ENCODE peak calls at places on chromosomes 3 and 15, in seven cellular contexts. One of them, this sample, is unnamed.

GRCh38 chr3:198107840-198108734 is 148.1 kb downstream of the LMLN start:
- DNase-seq in mucosa of descending colon: no peak
- DNase-seq in activated T-cell treated with anti-CD3 and anti-CD28 coated beads for 4 hours: no peak
- DNase-seq in stimulated activated CD8-positive, alpha-beta memory T cell treated with anti-CD3 and anti-CD28 coated beads, Interleukin-15, amount 100 ng/mL, for 24 hours: no peak
- DNase-seq in SHP77: no peak
- DNase-seq in NCI-H774: no peak
- DNase-seq in DMS153: no peak
- DNase-seq in this sample: no peak

GRCh38 chr3:183613366-183614293 is 21.8 kb upstream of the KLHL24 start:
- DNase-seq in SHP77: no peak
- DNase-seq in stimulated activated CD8-positive, alpha-beta memory T cell treated with anti-CD3 and anti-CD28 coated beads, Interleukin-15, amount 100 ng/mL, for 24 hours: no peak
- DNase-seq in NCI-H774: no peak
- DNase-seq in mucosa of descending colon: no peak
- DNase-seq in activated T-cell treated with anti-CD3 and anti-CD28 coated beads for 4 hours: no peak
- DNase-seq in DMS153: no peak
- DNase-seq in this sample: no peak

GRCh38 chr3:127762077-127762786 is 60.1 kb downstream of the MGLL start:
- DNase-seq in activated T-cell treated with anti-CD3 and anti-CD28 coated beads for 4 hours: no peak
- DNase-seq in stimulated activated CD8-positive, alpha-beta memory T cell treated with anti-CD3 and anti-CD28 coated beads, Interleukin-15, amount 100 ng/mL, for 24 hours: no peak
- DNase-seq in mucosa of descending colon: no peak
- DNase-seq in DMS153: peak
- DNase-seq in NCI-H774: no peak
- DNase-seq in SHP77: no peak
- DNase-seq in this sample: no peak

GRCh38 chr3:30644615-30645014 is 38.2 kb downstream of the TGFBR2 start:
- DNase-seq in DMS153: no peak
- DNase-seq in stimulated activated CD8-positive, alpha-beta memory T cell treated with anti-CD3 and anti-CD28 coated beads, Interleukin-15, amount 100 ng/mL, for 24 hours: no peak
- DNase-seq in NCI-H774: no peak
- DNase-seq in mucosa of descending colon: no peak
- DNase-seq in activated T-cell treated with anti-CD3 and anti-CD28 coated beads for 4 hours: peak
- DNase-seq in SHP77: no peak
- DNase-seq in this sample: no peak

GRCh38 chr3:117624424-117624823 is 914.8 kb downstream of the TUSC7 start:
- DNase-seq in activated T-cell treated with anti-CD3 and anti-CD28 coated beads for 4 hours: no peak
- DNase-seq in stimulated activated CD8-positive, alpha-beta memory T cell treated with anti-CD3 and anti-CD28 coated beads, Interleukin-15, amount 100 ng/mL, for 24 hours: no peak
- DNase-seq in DMS153: no peak
- DNase-seq in mucosa of descending colon: no peak
- DNase-seq in SHP77: no peak
- DNase-seq in NCI-H774: no peak
- DNase-seq in this sample: no peak

GRCh38 chr3:44098666-44099065 is 143.0 kb upstream of the TOPAZ1 start:
- DNase-seq in NCI-H774: no peak
- DNase-seq in activated T-cell treated with anti-CD3 and anti-CD28 coated beads for 4 hours: no peak
- DNase-seq in DMS153: no peak
- DNase-seq in SHP77: no peak
- DNase-seq in stimulated activated CD8-positive, alpha-beta memory T cell treated with anti-CD3 and anti-CD28 coated beads, Interleukin-15, amount 100 ng/mL, for 24 hours: no peak
- DNase-seq in mucosa of descending colon: no peak
- DNase-seq in this sample: no peak

GRCh38 chr3:184008161-184008560 is 9.5 kb downstream of the ABCC5 start:
- DNase-seq in mucosa of descending colon: no peak
- DNase-seq in activated T-cell treated with anti-CD3 and anti-CD28 coated beads for 4 hours: no peak
- DNase-seq in SHP77: no peak
- DNase-seq in NCI-H774: no peak
- DNase-seq in DMS153: no peak
- DNase-seq in stimulated activated CD8-positive, alpha-beta memory T cell treated with anti-CD3 and anti-CD28 coated beads, Interleukin-15, amount 100 ng/mL, for 24 hours: no peak
- DNase-seq in this sample: no peak

GRCh38 chr3:48402281-48402732 is 27.6 kb downstream of the PLXNB1 start:
- DNase-seq in stimulated activated CD8-positive, alpha-beta memory T cell treated with anti-CD3 and anti-CD28 coated beads, Interleukin-15, amount 100 ng/mL, for 24 hours: no peak
- DNase-seq in DMS153: no peak
- DNase-seq in SHP77: no peak
- DNase-seq in mucosa of descending colon: peak
- DNase-seq in NCI-H774: no peak
- DNase-seq in activated T-cell treated with anti-CD3 and anti-CD28 coated beads for 4 hours: no peak
- DNase-seq in this sample: peak

GRCh38 chr3:44476181-44476599 is 1.3 kb downstream of the ZNF445 start:
- DNase-seq in NCI-H774: no peak
- DNase-seq in activated T-cell treated with anti-CD3 and anti-CD28 coated beads for 4 hours: no peak
- DNase-seq in SHP77: no peak
- DNase-seq in stimulated activated CD8-positive, alpha-beta memory T cell treated with anti-CD3 and anti-CD28 coated beads, Interleukin-15, amount 100 ng/mL, for 24 hours: no peak
- DNase-seq in mucosa of descending colon: no peak
- DNase-seq in DMS153: no peak
- DNase-seq in this sample: no peak

GRCh38 chr3:78153973-78154372 is 1114.1 kb downstream of the ROBO2 start:
- DNase-seq in mucosa of descending colon: no peak
- DNase-seq in activated T-cell treated with anti-CD3 and anti-CD28 coated beads for 4 hours: no peak
- DNase-seq in stimulated activated CD8-positive, alpha-beta memory T cell treated with anti-CD3 and anti-CD28 coated beads, Interleukin-15, amount 100 ng/mL, for 24 hours: no peak
- DNase-seq in DMS153: no peak
- DNase-seq in SHP77: no peak
- DNase-seq in NCI-H774: no peak
- DNase-seq in this sample: no peak

GRCh38 chr3:25235471-25235870 is 192.6 kb upstream of the RARB start:
- DNase-seq in DMS153: no peak
- DNase-seq in activated T-cell treated with anti-CD3 and anti-CD28 coated beads for 4 hours: no peak
- DNase-seq in SHP77: no peak
- DNase-seq in mucosa of descending colon: no peak
- DNase-seq in stimulated activated CD8-positive, alpha-beta memory T cell treated with anti-CD3 and anti-CD28 coated beads, Interleukin-15, amount 100 ng/mL, for 24 hours: no peak
- DNase-seq in NCI-H774: no peak
- DNase-seq in this sample: no peak

GRCh38 chr15:76071816-76072215 is 12.0 kb downstream of the TMEM266 start:
- DNase-seq in SHP77: no peak
- DNase-seq in DMS153: no peak
- DNase-seq in NCI-H774: no peak
- DNase-seq in mucosa of descending colon: no peak
- DNase-seq in activated T-cell treated with anti-CD3 and anti-CD28 coated beads for 4 hours: no peak
- DNase-seq in stimulated activated CD8-positive, alpha-beta memory T cell treated with anti-CD3 and anti-CD28 coated beads, Interleukin-15, amount 100 ng/mL, for 24 hours: no peak
- DNase-seq in this sample: no peak

This sample was measured in HCT116.